ENCODE peak calls at places on chromosomes 4 and X, in six cellular contexts. Z is prostate gland, M is HFF-Myc, H is Right ventricle myocardium inferior, F is NCI-H446, N is fibroblast of mammary gland. G is an unnamed sample.

GRCh38 chrX:79361192-79361870 is 5.8 kb downstream of the ITM2A start:
- DNase-seq in F (no peak), N (no peak), Z (no peak), M (no peak), H (no peak), G (no peak)

GRCh38 chr4:78584863-78585576 is 33.5 kb downstream of the ANXA3 start:
- DNase-seq in F (no peak), H (no peak), N (peak; percentile 27), Z (no peak), M (no peak), G (no peak)

GRCh38 chr4:146957252-146957651 is 11.6 kb upstream of the TTC29 start:
- DNase-seq in F (no peak), M (peak; percentile 92), N (peak; percentile 95), Z (no peak), H (no peak), G (peak; percentile 94)

GRCh38 chrX:29965634-29966033 is 249.7 kb upstream of the MAGEB2 start:
- DNase-seq in H (no peak), Z (no peak), F (no peak), N (no peak), M (no peak), G (no peak)

GRCh38 chr4:119299221-119300071 is 22.5 kb downstream of the FABP2 start:
- DNase-seq in H (no peak), F (no peak), Z (no peak), M (no peak), N (peak; percentile 42), G (peak; percentile 23)

GRCh38 chr4:141169391-141169790 is 36.1 kb upstream of the RNF150 start:
- DNase-seq in N (no peak), F (no peak), Z (no peak), M (no peak), H (no peak), G (no peak)

GRCh38 chr4:184653650-184654049 is 4.1 kb downstream of the PRIMPOL start:
- DNase-seq in M (peak; percentile 43), F (no peak), N (peak; percentile 11), H (no peak), Z (no peak), G (peak; percentile 91)

GRCh38 chr4:1356181-1356998 is 9.4 kb downstream of the UVSSA start:
- DNase-seq in N (peak; percentile 54), H (peak; percentile 85), M (no peak), F (peak; percentile 8), Z (peak; percentile 38), G (peak; percentile 42)

GRCh38 chrX:153922932-153923857 is 2.9 kb downstream of the ARHGAP4 start:
- DNase-seq in N (peak; percentile 66), F (peak; percentile 56), Z (peak; percentile 65), H (peak; percentile 89), M (no peak), G (peak; percentile 60)

GRCh38 chrX:136779346-136779781 is 1.4 kb downstream of the ARHGEF6 start:
- DNase-seq in N (no peak), M (no peak), H (no peak), F (no peak), Z (no peak), G (no peak)

GRCh38 chrX:49071877-49072711 is 1.7 kb downstream of the PRAF2 start:
- DNase-seq in N (peak; percentile 79), F (no peak), H (peak; percentile 83), M (no peak), Z (peak; percentile 75), G (peak; percentile 15)

GRCh38 chr4:145619639-145619996 is 433 bp downstream of the MMAA start:
- DNase-seq in F (peak; percentile 52), Z (peak; percentile 45), M (peak; percentile 15), N (peak; percentile 52), H (peak; percentile 50), G (no peak)

GRCh38 chr4:1767058-1767769 is 25.9 kb upstream of the FGFR3 start:
- DNase-seq in F (no peak), Z (no peak), N (peak; percentile 5), H (no peak), M (no peak), G (no peak)

GRCh38 chr4:122973465-122973864 is 51.1 kb upstream of the NUDT6 start:
- DNase-seq in F (no peak), H (no peak), Z (no peak), M (no peak), N (no peak), G (no peak)

GRCh38 chr4:70613893-70614572 is 14.5 kb upstream of the ENAM start:
- DNase-seq in F (no peak), M (no peak), Z (no peak), N (no peak), H (no peak), G (peak; percentile 17)

GRCh38 chr4:87316961-87317360 is 5.7 kb downstream of the HSD17B13 start:
- DNase-seq in M (no peak), Z (no peak), F (no peak), H (no peak), N (peak; percentile 18), G (no peak)

GRCh38 chr4:87985097-87985886 is 9.8 kb downstream of the SPP1 start:
- DNase-seq in M (no peak), Z (no peak), H (peak; percentile 67), N (peak; percentile 39), F (peak; percentile 14), G (peak; percentile 68)

G was measured in EL.